ENCODE peak calls at places on chromosomes 11 and 22, in four cellular contexts. C is HepG2, Z is GM12878, N is K562. D is an unnamed sample.

GRCh38 chr11:74318241-74318932 is 6.9 kb upstream of the P4HA3 start:
- DNase-seq in C (no peak), Z (no peak), N (no peak), D (no peak)

GRCh38 chr11:12102588-12103410 is 7.6 kb upstream of the MICAL2 start:
- DNase-seq in C (no peak), Z (no peak), N (no peak), D (no peak)

GRCh38 chr11:45385423-45385822 is 99.3 kb upstream of the SYT13 start:
- DNase-seq in C (no peak), Z (no peak), N (no peak), D (no peak)

GRCh38 chr22:39317084-39317755 is 2.2 kb downstream of the RPL3 start:
- DNase-seq in C (no peak), Z (no peak), N (no peak), D (no peak)

GRCh38 chr22:25770333-25770732 is 28.3 kb downstream of the MYO18B start:
- DNase-seq in C (no peak), Z (no peak), N (no peak), D (no peak)

GRCh38 chr11:60625262-60625661 is 74.2 kb upstream of the MS4A8 start:
- DNase-seq in C (peak; percentile 22), Z (no peak), N (peak; percentile 18), D (no peak)

GRCh38 chr11:37504925-37505324 is 906.9 kb upstream of the RAG2 start:
- DNase-seq in C (no peak), Z (no peak), N (no peak), D (no peak)

GRCh38 chr11:124707813-124708212 is 31.9 kb upstream of the NRGN start:
- DNase-seq in C (no peak), Z (no peak), N (no peak), D (no peak)

GRCh38 chr11:110710520-110711381 is 1.5 kb downstream of the ARHGAP20 start:
- DNase-seq in C (peak; percentile 9), Z (no peak), N (no peak), D (peak; percentile 54)

GRCh38 chr22:23801238-23801821 is 14.6 kb downstream of the SMARCB1 start:
- DNase-seq in C (no peak), Z (no peak), N (no peak), D (no peak)

GRCh38 chr22:39543095-39543494 is 10.5 kb upstream of the RPS19BP1 start:
- DNase-seq in C (no peak), Z (no peak), N (peak; percentile 67), D (no peak)

GRCh38 chr11:33980896-33981295 is 70.6 kb upstream of the CAPRIN1 start:
- DNase-seq in C (no peak), Z (no peak), N (no peak), D (no peak)

GRCh38 chr22:31628362-31628761 is 33.7 kb downstream of the PISD start:
- DNase-seq in C (no peak), Z (no peak), N (no peak), D (no peak)

GRCh38 chr22:39209756-39210155 is 35.0 kb downstream of the PDGFB start:
- DNase-seq in C (no peak), Z (no peak), N (no peak), D (peak; percentile 47)

GRCh38 chr22:36417281-36417686 is 29.5 kb upstream of the MYH9 start:
- DNase-seq in C (no peak), Z (no peak), N (no peak), D (no peak)

GRCh38 chr22:50313021-50313420 is 5.6 kb upstream of the PLXNB2 start:
- DNase-seq in C (no peak), Z (no peak), N (no peak), D (no peak)

DNA sequence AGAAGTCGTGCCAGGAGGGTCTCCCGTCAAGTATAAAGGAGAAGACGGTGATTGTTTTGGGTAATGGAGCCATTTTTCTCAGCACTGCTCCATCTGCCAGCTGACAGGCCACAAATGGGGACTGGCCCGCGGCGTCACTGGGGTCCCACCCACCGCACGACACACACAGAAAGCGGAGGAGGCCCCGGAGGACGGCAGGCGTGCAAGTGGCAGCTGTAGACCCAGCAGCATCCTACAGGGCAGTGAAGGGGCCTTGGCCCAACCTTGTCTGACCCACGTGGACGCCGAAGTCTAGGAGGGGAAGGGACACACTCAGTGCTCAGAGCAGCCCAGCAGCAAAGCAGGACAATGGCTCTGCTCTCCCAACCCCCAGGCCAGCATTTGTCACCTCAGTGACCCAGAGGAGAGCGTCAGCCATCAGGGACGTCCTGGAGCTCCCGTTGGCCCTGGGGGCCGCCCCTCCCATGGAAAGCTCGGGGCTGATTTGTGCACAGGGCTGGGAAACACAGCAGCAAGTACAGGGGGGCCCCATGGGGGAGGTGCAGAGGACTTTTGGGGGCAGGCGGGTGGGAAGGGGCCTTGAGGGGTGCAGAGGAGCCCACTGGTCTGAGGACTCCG is 644.4 kb downstream of the BRD1 start:
- DNase-seq in C (no peak), Z (no peak), N (no peak), D (no peak)
- TF ChIP-seq HDAC6 in C (no peak), Z (no peak), N (no peak), D (no peak)

DNA sequence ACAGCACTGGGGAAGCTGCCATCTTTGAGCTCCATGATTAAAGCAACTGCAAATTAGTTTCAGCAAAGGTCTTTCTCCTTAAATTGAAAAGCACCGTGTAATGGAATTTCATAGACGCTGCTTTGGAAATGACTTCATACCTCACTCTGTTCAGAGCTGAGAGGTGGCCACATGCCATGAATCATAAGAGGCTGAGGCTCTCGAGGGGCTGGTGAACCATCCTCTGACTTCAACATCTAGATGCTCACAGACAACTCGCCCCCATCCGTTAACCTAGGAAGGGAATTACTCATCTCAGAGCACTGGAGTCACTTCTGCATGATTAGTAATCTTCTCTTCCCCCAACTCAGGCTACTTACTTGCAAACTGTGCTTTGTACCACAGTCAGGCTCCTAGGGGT is 122.3 kb downstream of the RCN1 start:
- DNase-seq in C (no peak), Z (no peak), N (no peak), D (no peak)
- TF ChIP-seq HDAC6 in C (no peak), Z (no peak), N (no peak), D (no peak)

DNA sequence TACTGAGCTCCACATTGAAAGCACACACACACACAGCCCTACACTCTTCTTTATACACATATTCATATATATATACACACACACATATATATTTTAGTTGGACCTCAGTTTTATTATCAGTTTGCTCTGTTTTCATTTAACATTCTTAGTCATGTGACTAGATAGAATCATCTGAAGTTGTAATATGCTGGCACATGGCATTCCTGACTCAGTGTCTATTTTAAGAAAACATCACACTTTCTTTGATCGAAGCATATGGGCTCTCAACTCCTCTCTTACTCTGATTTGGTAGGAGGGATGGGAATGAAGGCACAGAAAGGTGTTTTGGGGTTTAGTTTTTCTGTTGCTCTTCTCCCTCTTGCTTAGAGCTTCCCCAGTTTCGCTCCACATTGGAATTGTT is 24.8 kb downstream of the AMOTL1 start:
- DNase-seq in C (no peak), Z (no peak), N (no peak), D (no peak)
- TF ChIP-seq HDAC6 in C (no peak), Z (no peak), N (no peak), D (no peak)

DNA sequence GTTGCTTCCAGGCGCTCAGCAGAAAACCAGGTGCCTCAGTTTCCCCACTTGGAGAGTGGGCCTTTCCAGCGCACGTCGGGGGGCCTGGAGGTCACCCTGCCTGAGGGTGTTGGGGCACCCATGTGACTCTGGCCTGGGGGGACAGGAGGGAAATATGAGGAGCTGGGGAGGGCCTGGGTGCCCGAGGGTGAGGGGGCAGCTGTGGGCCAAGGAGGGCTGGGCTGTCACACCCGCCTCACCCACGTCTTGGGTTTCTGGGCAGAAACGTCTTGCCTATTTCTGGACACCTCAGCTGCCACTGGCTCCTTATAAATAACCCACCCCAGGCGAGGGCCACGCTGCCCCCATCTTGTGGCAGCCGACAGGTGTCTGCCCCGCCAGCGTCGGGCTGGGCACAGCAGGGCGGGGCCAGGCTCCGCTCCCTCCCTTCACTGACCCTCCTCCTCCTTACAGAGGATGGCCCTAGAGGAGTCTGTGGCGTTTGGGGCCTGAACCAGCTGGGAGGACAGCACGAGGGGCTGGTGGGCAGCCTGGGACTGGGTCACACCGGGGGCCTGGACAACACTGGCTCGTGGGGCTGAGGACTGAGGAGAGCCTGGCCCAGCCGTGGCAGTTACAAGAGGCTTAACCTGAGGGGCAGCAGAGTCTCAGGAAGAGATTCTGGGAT is 1.5 kb downstream of the TNNT3 start:
- DNase-seq in C (no peak), Z (no peak), N (no peak), D (no peak)
- TF ChIP-seq HDAC6 in C (no peak), Z (no peak), N (no peak), D (no peak)

DNA sequence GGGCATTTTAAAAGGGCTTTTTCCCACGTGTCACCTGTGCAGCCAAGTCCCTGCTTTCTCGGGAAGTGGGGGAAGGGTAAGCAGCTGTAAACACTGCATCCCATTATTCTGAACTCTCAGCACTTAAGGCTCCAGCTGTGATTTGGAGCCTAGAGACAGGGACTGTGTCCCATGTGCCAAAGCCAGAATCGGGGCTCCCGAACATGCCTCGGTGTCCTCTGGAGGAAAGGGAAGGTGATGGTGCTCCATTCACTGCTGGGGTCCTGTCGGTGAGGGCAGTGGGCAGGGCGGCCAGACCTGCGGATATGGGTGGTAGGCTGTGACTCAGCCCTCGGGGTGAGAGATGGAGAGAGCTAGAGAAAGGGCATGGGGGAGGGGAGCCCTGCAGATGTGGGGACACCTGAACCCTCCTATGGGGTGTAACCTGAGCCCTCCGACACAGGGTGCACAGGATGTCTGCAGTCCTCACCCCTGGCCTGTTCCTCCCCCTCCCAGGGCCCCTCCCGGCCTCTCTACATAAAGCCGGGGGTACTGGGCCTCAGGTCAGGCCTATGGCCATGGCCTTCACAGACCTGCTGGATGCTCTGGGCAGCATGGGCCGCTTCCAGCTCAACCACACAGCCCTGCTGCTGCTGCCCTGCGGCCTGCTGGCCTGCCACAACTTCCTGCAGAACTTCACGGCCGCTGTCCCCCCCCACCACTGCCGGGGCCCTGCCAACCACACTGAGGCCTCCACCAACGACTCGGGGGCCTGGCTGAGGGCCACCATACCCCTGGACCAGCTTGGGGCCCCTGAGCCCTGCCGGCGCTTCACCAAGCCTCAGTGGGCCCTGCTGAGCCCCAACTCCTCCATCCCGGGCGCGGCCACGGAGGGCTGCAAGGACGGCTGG is 31.8 kb downstream of the CAPN1 start:
- DNase-seq in C (no peak), Z (no peak), N (peak; percentile 17), D (peak; percentile 88)
- TF ChIP-seq HDAC6 in C (no peak), Z (no peak), N (no peak), D (no peak)